ENCODE peak calls at places on chromosomes 3 and 15, in seven cellular contexts. J is stomach, S is endothelial cell of umbilical vein, R is sigmoid colon, T is H1, X is breast epithelium, B is suprapubic skin. V is an unnamed sample.
A peak's percentile ranks its signal among the peaks of the same experiment; 100 is the strongest.

GRCh38 chr3:71723452-71724170 is 1.6 kb downstream of the EIF4E3 start:
- DNase-seq in S (no peak), B (no peak), X (no peak), R (no peak), T (no peak), J (no peak), V (no peak)

GRCh38 chr15:24075420-24076089 is 388.4 kb upstream of the NDN start:
- DNase-seq in S (no peak), J (no peak), R (no peak), B (no peak), X (no peak), T (no peak), V (no peak)

GRCh38 chr15:96107922-96108321 is 222.6 kb upstream of the NR2F2 start:
- DNase-seq in B (no peak), X (no peak), S (no peak), J (no peak), R (no peak), T (no peak), V (no peak)

GRCh38 chr3:31576521-31576920 is 43.8 kb downstream of the STT3B start:
- DNase-seq in B (no peak), R (no peak), J (no peak), X (no peak), T (no peak), S (no peak), V (no peak)

GRCh38 chr15:78454992-78455391 is 17.0 kb downstream of the IREB2 start:
- DNase-seq in J (no peak), S (no peak), B (no peak), R (no peak), X (no peak), T (no peak), V (no peak)

GRCh38 chr3:57128863-57129602 is 36.1 kb downstream of the IL17RD start:
- DNase-seq in B (no peak), X (no peak), S (no peak), J (no peak), T (no peak), R (no peak), V (no peak)

GRCh38 chr3:58394339-58394738 is 39.3 kb downstream of the PDHB start:
- DNase-seq in S (no peak), T (no peak), R (no peak), B (no peak), X (no peak), J (no peak), V (no peak)

GRCh38 chr3:143970773-143971366 is 753 bp upstream of the DIPK2A start:
- DNase-seq in B (peak; percentile 74), R (peak; percentile 79), S (peak; percentile 74), T (no peak), X (peak; percentile 56), J (peak; percentile 36), V (no peak)

GRCh38 chr3:133926736-133927542 is 31.3 kb upstream of the RAB6B start:
- DNase-seq in B (no peak), R (no peak), J (no peak), X (no peak), T (no peak), S (peak; percentile 20), V (no peak)

GRCh38 chr15:101272584-101272983 is 4.7 kb downstream of the SELENOS start:
- DNase-seq in B (no peak), S (no peak), X (no peak), R (no peak), T (no peak), J (no peak), V (no peak)

GRCh38 chr15:101267320-101268104 is 9.8 kb downstream of the SELENOS start:
- DNase-seq in B (no peak), R (no peak), S (no peak), X (no peak), J (no peak), T (no peak), V (no peak)

GRCh38 chr15:101266034-101266433 is 11.3 kb downstream of the SELENOS start:
- DNase-seq in J (no peak), X (no peak), R (no peak), S (no peak), T (no peak), B (no peak), V (no peak)

GRCh38 chr15:101266787-101267186 is 10.5 kb downstream of the SELENOS start:
- DNase-seq in S (no peak), J (no peak), T (no peak), X (no peak), R (no peak), B (no peak), V (no peak)

DNA sequence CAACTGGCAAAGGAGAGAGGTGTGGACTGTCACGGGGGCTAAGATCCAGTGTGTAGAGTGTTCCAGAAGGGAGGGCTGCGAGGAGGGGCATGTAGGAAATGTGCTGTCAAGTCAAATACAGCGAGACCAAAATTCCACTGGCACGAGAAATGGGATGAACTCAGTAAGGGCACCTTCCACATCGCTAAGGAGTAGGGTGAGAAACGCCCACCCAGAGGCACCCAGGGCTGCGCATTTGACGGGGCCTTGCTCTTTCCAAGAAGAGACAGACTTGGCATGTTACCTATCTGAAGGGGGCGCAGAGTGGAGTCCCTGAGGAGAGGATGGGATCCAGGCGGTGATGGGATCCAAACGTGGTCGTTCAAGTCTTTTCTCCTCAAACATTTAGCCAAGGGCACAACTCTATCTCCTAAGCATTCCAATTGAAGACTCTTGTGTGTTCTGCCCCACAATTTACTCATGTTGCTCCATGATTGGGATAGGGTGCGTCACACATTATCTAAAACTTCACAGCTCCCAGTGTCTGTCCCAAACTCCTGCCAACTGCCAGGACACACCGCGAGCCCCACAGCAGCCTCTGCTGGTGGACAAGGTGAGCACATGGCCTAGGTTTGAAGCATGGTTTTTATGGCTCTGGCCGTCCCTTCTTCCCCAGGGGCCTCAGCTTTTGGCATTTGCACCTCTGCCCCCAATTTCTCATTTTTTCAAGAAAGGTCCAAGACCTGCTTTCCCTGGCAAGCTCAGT is 7.6 kb downstream of the SELENOS start:
- DNase-seq in S (no peak), T (no peak), X (no peak), J (no peak), B (no peak), R (no peak), V (no peak)
- TF ChIP-seq POLR2AphosphoS5 in S (peak; percentile 15), T (no peak), X (no peak), J (no peak), B (no peak), R (no peak), V (no peak)

GRCh38 chr15:54082836-54083492 is 104.7 kb downstream of the UNC13C start:
- DNase-seq in R (no peak), B (no peak), X (no peak), J (no peak), S (peak; percentile 17), T (peak; percentile 19), V (no peak)
- H3K9me3 ChIP-seq in R (no peaks in the 10 kb centered on the region), B (no peaks in the 10 kb centered on the region), X (no peaks in the 10 kb centered on the region), J (no peaks in the 10 kb centered on the region), S (no peaks in the 10 kb centered on the region), T (no peaks in the 10 kb centered on the region), V (no peaks in the 10 kb centered on the region)

GRCh38 chr3:182179631-182180030 is 467.9 kb downstream of the SOX2 start:
- DNase-seq in R (no peak), S (no peak), J (no peak), T (no peak), B (no peak), X (no peak), V (no peak)

GRCh38 chr3:182183716-182184430 is 472.1 kb downstream of the SOX2 start:
- DNase-seq in B (no peak), X (no peak), R (no peak), T (no peak), J (no peak), S (no peak), V (no peak)

GRCh38 chr3:182178488-182179200 is 466.9 kb downstream of the SOX2 start:
- DNase-seq in X (no peak), R (no peak), J (no peak), S (no peak), T (no peak), B (no peak), V (no peak)

GRCh38 chr3:182182531-182182968 is 470.8 kb downstream of the SOX2 start:
- DNase-seq in B (no peak), J (no peak), S (no peak), X (no peak), T (no peak), R (no peak), V (no peak)

DNA sequence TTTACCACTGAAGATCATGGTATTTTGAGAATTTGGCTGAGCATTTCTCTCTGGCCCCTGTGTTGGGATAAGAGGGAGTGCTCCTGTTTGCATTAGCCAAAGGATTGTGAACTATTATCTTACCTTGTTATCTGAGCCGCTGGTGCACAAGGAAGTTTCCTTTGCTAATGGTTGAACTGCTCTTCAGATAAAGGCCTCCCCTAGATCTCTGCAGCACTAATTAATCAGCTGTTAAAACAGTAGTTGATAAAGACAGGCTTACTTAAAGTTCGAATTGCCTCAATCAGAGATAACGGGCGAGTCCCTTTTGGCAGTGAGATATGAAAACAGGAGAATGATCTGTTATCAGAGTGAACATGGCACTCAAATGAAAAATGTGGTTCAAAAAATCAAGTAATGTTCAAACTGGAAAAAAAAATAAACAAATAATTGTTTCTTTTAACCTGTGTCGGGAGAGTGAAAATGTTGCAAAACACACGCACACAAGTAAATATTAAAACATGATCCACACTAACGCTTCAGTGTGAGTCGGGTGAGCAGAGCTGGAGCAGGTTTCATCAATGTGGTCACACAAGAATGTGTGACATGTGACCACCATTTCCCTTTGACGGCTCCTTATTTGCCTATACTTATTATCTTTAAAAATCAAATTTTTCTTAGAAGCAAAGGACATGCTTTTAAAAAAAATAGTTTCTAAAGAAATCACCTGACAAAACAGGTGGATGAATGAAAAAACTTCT is 469.1 kb downstream of the SOX2 start:
- DNase-seq in J (no peak), S (no peak), X (no peak), T (no peak), R (no peak), B (no peak), V (no peak)
- H3K4me3 ChIP-seq in J (no peak overlapping the region), S (no peak overlapping the region), X (no peak overlapping the region), T (no peak overlapping the region), R (no peak overlapping the region), B (no peak overlapping the region), V (no peak overlapping the region)

DNA sequence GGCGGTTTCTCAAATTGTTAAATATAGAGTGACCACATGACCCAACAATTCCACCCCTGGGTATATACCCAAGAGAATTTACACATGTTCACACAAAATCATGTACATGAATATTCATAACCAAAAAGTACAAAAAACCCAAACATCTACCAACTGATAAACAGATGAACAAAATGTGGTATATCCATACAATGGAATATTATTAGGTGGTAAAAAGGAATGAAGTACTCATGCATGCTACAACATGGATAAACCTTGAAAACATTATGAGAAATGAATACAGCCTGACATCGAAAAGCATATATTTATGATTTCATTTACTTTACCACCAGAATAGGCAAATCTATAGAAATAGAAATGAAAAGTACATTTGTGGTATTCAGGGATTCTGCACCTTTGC is 7.4 kb downstream of the PLCB2 start:
- DNase-seq in R (no peak), B (no peak), S (no peak), J (no peak), T (no peak), X (no peak), V (no peak)
- TF ChIP-seq POLR2AphosphoS5 in R (no peak), B (no peak), S (no peak), J (no peak), T (no peak), X (no peak), V (no peak)